ENCODE peak calls at places on chromosomes 13 and 19, in four cellular contexts. E is left ventricle myocardium inferior, N is lung, J is mucosa of descending colon. B is an unnamed sample.

GRCh38 chr19:12647490-12648071 is 19.0 kb downstream of the MAN2B1 start:
- DNase-seq in E (no peak), N (peak), J (peak), B (peak)

GRCh38 chr13:85230754-85231153 is 568.5 kb downstream of the SLITRK6 start:
- DNase-seq in E (no peak), N (no peak), J (no peak), B (no peak)

GRCh38 chr13:51534075-51534817 is 50.0 kb upstream of the WDFY2 start:
- DNase-seq in E (peak), N (no peak), J (peak), B (no peak)

GRCh38 chr19:32421589-32422361 is 16.2 kb downstream of the DPY19L3 start:
- DNase-seq in E (no peak), N (no peak), J (no peak), B (no peak)

GRCh38 chr13:75196112-75196855 is 285.7 kb downstream of the TBC1D4 start:
- DNase-seq in E (no peak), N (no peak), J (no peak), B (peak)

GRCh38 chr13:77930430-77930829 is 11.8 kb upstream of the EDNRB start:
- DNase-seq in E (no peak), N (no peak), J (no peak), B (no peak)

GRCh38 chr13:111046590-111047141 is 68.4 kb upstream of the ARHGEF7 start:
- DNase-seq in E (no peak), N (peak), J (no peak), B (peak)

GRCh38 chr13:80012281-80012680 is 328.6 kb downstream of the SPRY2 start:
- DNase-seq in E (no peak), N (no peak), J (no peak), B (peak)

GRCh38 chr13:44237276-44237767 is 136.3 kb upstream of the SERP2 start:
- DNase-seq in E (peak), N (peak), J (no peak), B (peak)

GRCh38 chr13:77448689-77449088 is 86.8 kb upstream of the SCEL start:
- DNase-seq in E (no peak), N (no peak), J (no peak), B (no peak)

GRCh38 chr13:28099396-28100148 is 804 bp downstream of the FLT3 start:
- DNase-seq in E (no peak), N (no peak), J (no peak), B (no peak)

GRCh38 chr19:45782162-45782623 is at the start of gene DMPK:
- DNase-seq in E (peak), N (no peak), J (no peak), B (no peak)

GRCh38 chr19:2867025-2867991 is at the start of gene ZNF556:
- DNase-seq in E (no peak), N (no peak), J (no peak), B (no peak)

DNA sequence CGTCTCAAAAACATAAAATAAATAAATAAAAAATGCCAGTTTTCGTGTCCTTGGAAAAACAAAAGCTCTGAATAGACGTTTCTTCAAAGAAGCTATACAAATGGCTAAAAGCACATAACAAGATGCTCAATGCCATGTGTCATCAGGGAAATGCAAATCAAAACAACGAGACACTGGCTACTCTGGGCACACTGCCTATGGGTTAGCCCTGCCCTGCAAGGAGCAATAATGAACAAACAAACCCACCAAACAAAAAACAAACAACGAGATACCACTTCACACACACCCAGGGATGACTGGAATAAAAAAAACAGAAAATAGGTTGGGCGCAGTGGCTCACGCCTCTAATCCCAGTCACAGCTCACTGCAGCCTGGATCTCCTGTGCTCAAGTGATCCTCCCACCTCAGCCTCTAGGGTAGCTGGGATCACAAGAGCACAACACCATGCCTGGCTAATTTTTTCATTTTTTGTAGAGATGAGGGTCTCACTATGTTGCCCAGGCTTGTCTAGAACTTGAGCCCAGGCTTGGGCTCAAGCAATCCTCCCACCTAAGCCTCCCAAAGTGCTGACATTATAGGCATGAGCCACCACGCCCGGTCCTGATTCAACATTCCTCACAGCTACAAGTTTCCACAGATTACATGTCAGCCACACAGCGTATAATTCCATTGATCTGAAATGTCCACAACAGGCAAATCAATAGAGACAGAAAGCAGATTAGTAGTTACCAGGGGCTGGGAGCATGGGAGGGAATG is 15.5 kb upstream of the ISYNA1 start:
- DNase-seq in E (no peak), N (no peak), J (no peak), B (peak)
- H3K4me3 ChIP-seq in E (no peak), N (no peak), J (no peak), B (no peak)

GRCh38 chr13:23672616-23673015 is 102.4 kb downstream of the TNFRSF19 start:
- DNase-seq in E (no peak), N (no peak), J (no peak), B (peak)
- H3K4me3 ChIP-seq in E (no peak), N (no peak), J (no peak), B (no peak)

GRCh38 chr19:50203281-50204080 is at the start of gene MYH14:
- DNase-seq in E (peak), N (peak), J (peak), B (peak)
- H3K4me3 ChIP-seq in E (peak), N (peak), J (peak), B (no peak)

GRCh38 chr19:40686882-40687524 is 3.4 kb downstream of the NUMBL start:
- DNase-seq in E (no peak), N (no peak), J (no peak), B (no peak)

GRCh38 chr19:40687525-40688016 is 2.9 kb downstream of the NUMBL start:
- DNase-seq in E (peak), N (peak), J (peak), B (peak)

GRCh38 chr19:40689339-40690049 is 957 bp downstream of the NUMBL start:
- DNase-seq in E (peak), N (no peak), J (peak), B (peak)

GRCh38 chr19:40688987-40689338 is 1.5 kb downstream of the NUMBL start:
- DNase-seq in E (no peak), N (no peak), J (no peak), B (no peak)

GRCh38 chr19:40688294-40688693 is 2.2 kb downstream of the NUMBL start:
- DNase-seq in E (no peak), N (no peak), J (no peak), B (no peak)
- H3K4me3 ChIP-seq in E (peak), N (no peak), J (no peak), B (peak)

B was measured in cardiac fibroblast.